ENCODE peak calls at places on chromosomes 2 and 18, in eight cellular contexts. One of them, this sample, is unnamed.

GRCh38 chr2:231583982-231584381 is 8.7 kb upstream of the TEX44 start:
- DNase-seq in CD8-positive, alpha-beta T cell: no peak
- DNase-seq in fibroblast of lung: no peak
- DNase-seq in H9: peak; percentile 76
- DNase-seq in iPS DF 6.9: no peak
- DNase-seq in lower lobe of right lung: peak; percentile 4
- DNase-seq in esophagus muscularis mucosa: no peak
- DNase-seq in ovary: no peak
- DNase-seq in this sample: no peak

GRCh38 chr2:189751080-189751658 is 11.4 kb downstream of the OSGEPL1 start:
- DNase-seq in ovary: peak; percentile 27
- DNase-seq in CD8-positive, alpha-beta T cell: no peak
- DNase-seq in esophagus muscularis mucosa: no peak
- DNase-seq in fibroblast of lung: peak; percentile 38
- DNase-seq in lower lobe of right lung: no peak
- DNase-seq in iPS DF 6.9: peak; percentile 7
- DNase-seq in H9: peak; percentile 32
- DNase-seq in this sample: peak; percentile 26

GRCh38 chr2:159650574-159650973 is 34.2 kb upstream of the BAZ2B start:
- DNase-seq in H9: no peak
- DNase-seq in iPS DF 6.9: no peak
- DNase-seq in esophagus muscularis mucosa: no peak
- DNase-seq in ovary: no peak
- DNase-seq in fibroblast of lung: no peak
- DNase-seq in CD8-positive, alpha-beta T cell: no peak
- DNase-seq in lower lobe of right lung: no peak
- DNase-seq in this sample: no peak

GRCh38 chr18:21484851-21485636 is 115.5 kb downstream of the ESCO1 start:
- DNase-seq in ovary: no peak
- DNase-seq in CD8-positive, alpha-beta T cell: no peak
- DNase-seq in H9: no peak
- DNase-seq in fibroblast of lung: peak; percentile 32
- DNase-seq in lower lobe of right lung: no peak
- DNase-seq in esophagus muscularis mucosa: no peak
- DNase-seq in iPS DF 6.9: no peak
- DNase-seq in this sample: no peak

GRCh38 chr2:179180242-179180641 is 84.4 kb downstream of the SESTD1 start:
- DNase-seq in ovary: no peak
- DNase-seq in fibroblast of lung: no peak
- DNase-seq in esophagus muscularis mucosa: no peak
- DNase-seq in lower lobe of right lung: no peak
- DNase-seq in iPS DF 6.9: no peak
- DNase-seq in CD8-positive, alpha-beta T cell: no peak
- DNase-seq in H9: no peak
- DNase-seq in this sample: no peak

GRCh38 chr2:118309201-118310015 is 221.1 kb downstream of the INSIG2 start:
- DNase-seq in CD8-positive, alpha-beta T cell: no peak
- DNase-seq in fibroblast of lung: peak; percentile 50
- DNase-seq in ovary: no peak
- DNase-seq in iPS DF 6.9: no peak
- DNase-seq in esophagus muscularis mucosa: peak; percentile 53
- DNase-seq in H9: no peak
- DNase-seq in lower lobe of right lung: no peak
- DNase-seq in this sample: no peak

GRCh38 chr2:200905618-200906296 is 16.6 kb downstream of the NIF3L1 start:
- DNase-seq in iPS DF 6.9: peak; percentile 35
- DNase-seq in ovary: peak; percentile 69
- DNase-seq in lower lobe of right lung: peak; percentile 77
- DNase-seq in esophagus muscularis mucosa: no peak
- DNase-seq in fibroblast of lung: peak; percentile 75
- DNase-seq in H9: peak; percentile 65
- DNase-seq in CD8-positive, alpha-beta T cell: peak; percentile 58
- DNase-seq in this sample: peak; percentile 42

GRCh38 chr2:229909090-229909489 is 12.7 kb downstream of the TRIP12 start:
- DNase-seq in iPS DF 6.9: no peak
- DNase-seq in esophagus muscularis mucosa: no peak
- DNase-seq in CD8-positive, alpha-beta T cell: no peak
- DNase-seq in fibroblast of lung: no peak
- DNase-seq in lower lobe of right lung: no peak
- DNase-seq in ovary: no peak
- DNase-seq in H9: no peak
- DNase-seq in this sample: no peak

GRCh38 chr2:127117603-127118002 is 10.6 kb upstream of the BIN1 start:
- DNase-seq in H9: no peak
- DNase-seq in esophagus muscularis mucosa: no peak
- DNase-seq in fibroblast of lung: no peak
- DNase-seq in ovary: no peak
- DNase-seq in lower lobe of right lung: no peak
- DNase-seq in CD8-positive, alpha-beta T cell: peak; percentile 29
- DNase-seq in iPS DF 6.9: no peak
- DNase-seq in this sample: no peak

GRCh38 chr2:65654496-65654895 is 222.1 kb upstream of the SPRED2 start:
- DNase-seq in ovary: no peak
- DNase-seq in esophagus muscularis mucosa: no peak
- DNase-seq in fibroblast of lung: no peak
- DNase-seq in lower lobe of right lung: no peak
- DNase-seq in iPS DF 6.9: no peak
- DNase-seq in H9: no peak
- DNase-seq in CD8-positive, alpha-beta T cell: no peak
- DNase-seq in this sample: no peak

GRCh38 chr2:134002391-134002790 is 251.5 kb upstream of the MGAT5 start:
- DNase-seq in esophagus muscularis mucosa: peak; percentile 80
- DNase-seq in iPS DF 6.9: no peak
- DNase-seq in H9: no peak
- DNase-seq in ovary: no peak
- DNase-seq in fibroblast of lung: no peak
- DNase-seq in lower lobe of right lung: no peak
- DNase-seq in CD8-positive, alpha-beta T cell: no peak
- DNase-seq in this sample: no peak

GRCh38 chr18:37476182-37476581 is 89.4 kb downstream of the CELF4 start:
- DNase-seq in esophagus muscularis mucosa: no peak
- DNase-seq in fibroblast of lung: peak; percentile 39
- DNase-seq in ovary: peak; percentile 28
- DNase-seq in H9: peak; percentile 69
- DNase-seq in iPS DF 6.9: no peak
- DNase-seq in lower lobe of right lung: no peak
- DNase-seq in CD8-positive, alpha-beta T cell: no peak
- DNase-seq in this sample: no peak

GRCh38 chr2:44155577-44156446 is 12.9 kb upstream of the PPM1B start:
- DNase-seq in lower lobe of right lung: no peak
- DNase-seq in esophagus muscularis mucosa: no peak
- DNase-seq in fibroblast of lung: no peak
- DNase-seq in iPS DF 6.9: no peak
- DNase-seq in ovary: no peak
- DNase-seq in CD8-positive, alpha-beta T cell: no peak
- DNase-seq in H9: no peak
- DNase-seq in this sample: no peak

GRCh38 chr18:61992285-61992684 is 99.5 kb upstream of the RNF152 start:
- DNase-seq in esophagus muscularis mucosa: no peak
- DNase-seq in lower lobe of right lung: no peak
- DNase-seq in fibroblast of lung: peak; percentile 64
- DNase-seq in iPS DF 6.9: no peak
- DNase-seq in H9: no peak
- DNase-seq in CD8-positive, alpha-beta T cell: no peak
- DNase-seq in ovary: no peak
- DNase-seq in this sample: peak; percentile 92

GRCh38 chr18:55322176-55322735 is 265.7 kb downstream of the TCF4 start:
- DNase-seq in H9: peak; percentile 76
- DNase-seq in ovary: peak; percentile 89
- DNase-seq in CD8-positive, alpha-beta T cell: no peak
- DNase-seq in iPS DF 6.9: no peak
- DNase-seq in lower lobe of right lung: peak; percentile 74
- DNase-seq in fibroblast of lung: peak; percentile 98
- DNase-seq in esophagus muscularis mucosa: no peak
- DNase-seq in this sample: peak; percentile 85

GRCh38 chr18:55319517-55319905 is 268.5 kb downstream of the TCF4 start:
- DNase-seq in iPS DF 6.9: no peak
- DNase-seq in H9: no peak
- DNase-seq in esophagus muscularis mucosa: no peak
- DNase-seq in ovary: no peak
- DNase-seq in CD8-positive, alpha-beta T cell: no peak
- DNase-seq in fibroblast of lung: peak; percentile 68
- DNase-seq in lower lobe of right lung: no peak
- DNase-seq in this sample: no peak

GRCh38 chr18:55323051-55323994 is 264.7 kb downstream of the TCF4 start:
- DNase-seq in esophagus muscularis mucosa: no peak
- DNase-seq in H9: no peak
- DNase-seq in ovary: no peak
- DNase-seq in iPS DF 6.9: no peak
- DNase-seq in fibroblast of lung: peak; percentile 58
- DNase-seq in CD8-positive, alpha-beta T cell: no peak
- DNase-seq in lower lobe of right lung: no peak
- DNase-seq in this sample: no peak

GRCh38 chr18:55320399-55321255 is 267.4 kb downstream of the TCF4 start:
- DNase-seq in esophagus muscularis mucosa: no peak
- DNase-seq in CD8-positive, alpha-beta T cell: no peak
- DNase-seq in iPS DF 6.9: no peak
- DNase-seq in lower lobe of right lung: no peak
- DNase-seq in H9: no peak
- DNase-seq in ovary: no peak
- DNase-seq in fibroblast of lung: peak; percentile 54
- DNase-seq in this sample: no peak

DNA sequence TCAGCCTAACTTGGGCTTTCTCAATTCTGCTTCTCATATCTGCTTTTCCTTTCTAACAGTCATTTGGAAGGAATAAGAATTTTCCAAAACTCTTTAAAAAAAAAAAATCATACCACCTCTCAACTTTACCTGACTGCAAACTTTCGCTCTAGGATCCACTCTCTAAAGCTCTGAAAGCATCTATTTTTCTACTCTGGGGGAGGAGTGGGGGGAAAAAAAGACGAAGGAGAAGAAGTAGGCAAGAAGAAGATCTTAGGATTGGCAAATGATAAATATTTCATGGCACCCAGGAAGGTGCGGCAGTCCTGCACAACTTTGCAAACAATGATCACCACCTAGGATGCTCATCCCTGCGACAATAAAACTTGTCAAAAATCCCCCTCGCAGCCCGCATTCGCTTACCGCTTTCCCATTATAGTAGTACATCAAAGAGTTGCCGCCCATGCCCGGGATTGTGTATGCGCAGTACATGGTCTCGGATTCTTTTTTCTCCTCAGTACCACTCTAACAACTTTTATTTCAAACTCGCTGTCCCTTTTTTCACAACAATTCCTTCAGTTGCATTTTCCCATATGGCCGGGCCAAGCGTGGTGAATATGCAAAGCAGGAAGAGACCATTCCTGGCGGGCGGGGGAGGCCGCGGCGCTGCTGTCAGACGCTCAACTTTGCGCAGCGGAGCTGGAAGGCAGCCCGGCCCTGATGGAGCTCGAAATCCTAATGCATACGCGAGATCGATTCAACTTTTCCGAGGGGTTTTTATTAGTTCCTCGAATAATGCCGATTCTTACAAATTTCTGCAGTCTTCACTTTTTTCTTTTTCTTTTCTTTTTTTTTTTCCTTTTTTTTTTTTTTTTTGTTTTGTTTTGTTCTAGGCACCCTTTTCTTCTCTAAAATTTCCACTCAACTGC is 266.5 kb downstream of the TCF4 start:
- DNase-seq in CD8-positive, alpha-beta T cell: no peak
- DNase-seq in iPS DF 6.9: no peak
- DNase-seq in fibroblast of lung: peak; percentile 95
- DNase-seq in ovary: peak; percentile 91
- DNase-seq in lower lobe of right lung: peak; percentile 91
- DNase-seq in esophagus muscularis mucosa: peak; percentile 95
- DNase-seq in H9: peak; percentile 85
- DNase-seq in this sample: peak; percentile 90
- H3K27ac ChIP-seq in CD8-positive, alpha-beta T cell: no peak overlapping the region
- H3K27ac ChIP-seq in iPS DF 6.9: no peak overlapping the region
- H3K27ac ChIP-seq in fibroblast of lung: peak overlapping the region; percentile 83
- H3K27ac ChIP-seq in ovary: peak overlapping the region; percentile 97
- H3K27ac ChIP-seq in lower lobe of right lung: peak overlapping the region; percentile 90
- H3K27ac ChIP-seq in esophagus muscularis mucosa: peak overlapping the region; percentile 88
- H3K27ac ChIP-seq in H9: no peak overlapping the region
- H3K27ac ChIP-seq in this sample: peak overlapping the region; percentile 50

GRCh38 chr2:130835766-130836015 is 1.0 kb upstream of the ARHGEF4 start:
- DNase-seq in iPS DF 6.9: no peak
- DNase-seq in fibroblast of lung: no peak
- DNase-seq in esophagus muscularis mucosa: no peak
- DNase-seq in H9: no peak
- DNase-seq in lower lobe of right lung: no peak
- DNase-seq in CD8-positive, alpha-beta T cell: no peak
- DNase-seq in ovary: no peak
- DNase-seq in this sample: no peak

GRCh38 chr2:130836501-130837174 is at the start of gene ARHGEF4:
- DNase-seq in ovary: no peak
- DNase-seq in CD8-positive, alpha-beta T cell: no peak
- DNase-seq in lower lobe of right lung: peak; percentile 66
- DNase-seq in iPS DF 6.9: no peak
- DNase-seq in fibroblast of lung: no peak
- DNase-seq in H9: peak; percentile 89
- DNase-seq in esophagus muscularis mucosa: no peak
- DNase-seq in this sample: peak; percentile 34

GRCh38 chr2:130839011-130839780 is 2.5 kb downstream of the ARHGEF4 start:
- DNase-seq in iPS DF 6.9: no peak
- DNase-seq in lower lobe of right lung: no peak
- DNase-seq in CD8-positive, alpha-beta T cell: no peak
- DNase-seq in fibroblast of lung: no peak
- DNase-seq in H9: no peak
- DNase-seq in ovary: no peak
- DNase-seq in esophagus muscularis mucosa: no peak
- DNase-seq in this sample: no peak

GRCh38 chr2:130837811-130838565 is 1.3 kb downstream of the ARHGEF4 start:
- DNase-seq in CD8-positive, alpha-beta T cell: no peak
- DNase-seq in ovary: no peak
- DNase-seq in lower lobe of right lung: no peak
- DNase-seq in esophagus muscularis mucosa: no peak
- DNase-seq in iPS DF 6.9: no peak
- DNase-seq in fibroblast of lung: no peak
- DNase-seq in H9: no peak
- DNase-seq in this sample: no peak

GRCh38 chr2:130837175-130837810 is 579 bp downstream of the ARHGEF4 start:
- DNase-seq in lower lobe of right lung: no peak
- DNase-seq in esophagus muscularis mucosa: no peak
- DNase-seq in CD8-positive, alpha-beta T cell: no peak
- DNase-seq in fibroblast of lung: no peak
- DNase-seq in iPS DF 6.9: no peak
- DNase-seq in H9: no peak
- DNase-seq in ovary: no peak
- DNase-seq in this sample: no peak
- H3K27me3 ChIP-seq in lower lobe of right lung: peaks cover 48% of the 10 kb centered on the region
- H3K27me3 ChIP-seq in esophagus muscularis mucosa: peaks cover 80% of the 10 kb centered on the region
- H3K27me3 ChIP-seq in CD8-positive, alpha-beta T cell: no peaks in the 10 kb centered on the region
- H3K27me3 ChIP-seq in fibroblast of lung: peaks cover 4% of the 10 kb centered on the region
- H3K27me3 ChIP-seq in iPS DF 6.9: peaks cover 5% of the 10 kb centered on the region
- H3K27me3 ChIP-seq in H9: peaks cover 4% of the 10 kb centered on the region
- H3K27me3 ChIP-seq in ovary: no peaks in the 10 kb centered on the region
- H3K27me3 ChIP-seq in this sample: peaks cover 7% of the 10 kb centered on the region

GRCh38 chr18:9643549-9643948 is 29.2 kb upstream of the PPP4R1 start:
- DNase-seq in CD8-positive, alpha-beta T cell: no peak
- DNase-seq in H9: peak; percentile 76
- DNase-seq in iPS DF 6.9: peak; percentile 87
- DNase-seq in fibroblast of lung: peak; percentile 97
- DNase-seq in lower lobe of right lung: no peak
- DNase-seq in esophagus muscularis mucosa: no peak
- DNase-seq in ovary: no peak
- DNase-seq in this sample: peak; percentile 87
- H3K27ac ChIP-seq in CD8-positive, alpha-beta T cell: no peak overlapping the region
- H3K27ac ChIP-seq in H9: peak overlapping the region; percentile 72
- H3K27ac ChIP-seq in iPS DF 6.9: no peak overlapping the region
- H3K27ac ChIP-seq in fibroblast of lung: peak overlapping the region; percentile 96
- H3K27ac ChIP-seq in lower lobe of right lung: peak overlapping the region; percentile 78
- H3K27ac ChIP-seq in esophagus muscularis mucosa: peak overlapping the region; percentile 70
- H3K27ac ChIP-seq in ovary: no peak overlapping the region
- H3K27ac ChIP-seq in this sample: peak overlapping the region; percentile 100

GRCh38 chr18:78972930-78973331 is 6.7 kb upstream of the SALL3 start:
- DNase-seq in fibroblast of lung: no peak
- DNase-seq in ovary: no peak
- DNase-seq in H9: no peak
- DNase-seq in CD8-positive, alpha-beta T cell: no peak
- DNase-seq in esophagus muscularis mucosa: no peak
- DNase-seq in lower lobe of right lung: no peak
- DNase-seq in iPS DF 6.9: no peak
- DNase-seq in this sample: no peak
- H3K27me3 ChIP-seq in fibroblast of lung: peaks cover 14% of the 10 kb centered on the region
- H3K27me3 ChIP-seq in ovary: no peaks in the 10 kb centered on the region
- H3K27me3 ChIP-seq in H9: peaks cover 63% of the 10 kb centered on the region
- H3K27me3 ChIP-seq in CD8-positive, alpha-beta T cell: peaks cover 26% of the 10 kb centered on the region
- H3K27me3 ChIP-seq in esophagus muscularis mucosa: peaks cover 94% of the 10 kb centered on the region
- H3K27me3 ChIP-seq in lower lobe of right lung: peaks cover 79% of the 10 kb centered on the region
- H3K27me3 ChIP-seq in iPS DF 6.9: peaks cover 61% of the 10 kb centered on the region
- H3K27me3 ChIP-seq in this sample: no peaks in the 10 kb centered on the region

This sample was measured in SJSA1.